ENCODE peak calls at places on chromosomes 12 and 14, in four cellular contexts. Q is effector memory CD4-positive, alpha-beta T cell; R is prostate gland; K is cardiac muscle cell. P is an unnamed sample.

GRCh38 chr12:89825591-89826449 is 117.2 kb upstream of the ATP2B1 start:
- DNase-seq in Q (no peak), K (peak; percentile 34), R (no peak), P (peak; percentile 49)

GRCh38 chr12:66003951-66004350 is 126.6 kb downstream of the LLPH start:
- DNase-seq in R (no peak), K (no peak), Q (no peak), P (no peak)

GRCh38 chr14:80621701-80622100 is 319.8 kb downstream of the CEP128 start:
- DNase-seq in R (no peak), K (peak; percentile 64), Q (no peak), P (peak; percentile 80)

GRCh38 chr12:3335078-3335487 is 155.9 kb upstream of the PRMT8 start:
- DNase-seq in R (no peak), Q (no peak), K (no peak), P (no peak)

GRCh38 chr12:130435331-130435730 is 97.6 kb downstream of the PIWIL1 start:
- DNase-seq in R (no peak), K (no peak), Q (no peak), P (no peak)

GRCh38 chr12:104751024-104751570 is 207.0 kb downstream of the SLC41A2 start:
- DNase-seq in K (no peak), R (no peak), Q (no peak), P (no peak)

GRCh38 chr12:88052686-88053085 is 23.5 kb upstream of the C12orf50 start:
- DNase-seq in K (peak; percentile 66), R (no peak), Q (no peak), P (peak; percentile 69)

GRCh38 chr12:105523164-105524057 is 192.9 kb downstream of the C12orf75 start:
- DNase-seq in Q (no peak), R (peak; percentile 9), K (peak; percentile 93), P (peak; percentile 93)

GRCh38 chr14:104954746-104955395 is 23.3 kb downstream of the AHNAK2 start:
- DNase-seq in Q (no peak), K (no peak), R (no peak), P (no peak)

GRCh38 chr12:63795032-63795687 is 15.5 kb downstream of the RXYLT1 start:
- DNase-seq in R (no peak), K (no peak), Q (no peak), P (no peak)

GRCh38 chr14:93548102-93548843 is 117.5 kb downstream of the UNC79 start:
- DNase-seq in Q (no peak), R (no peak), K (peak; percentile 0), P (no peak)

GRCh38 chr14:68211421-68211820 is 391.8 kb downstream of the RAD51B start:
- DNase-seq in K (no peak), R (no peak), Q (no peak), P (no peak)

GRCh38 chr14:72128629-72129028 is 196.4 kb downstream of the RGS6 start:
- DNase-seq in K (no peak), R (no peak), Q (no peak), P (no peak)

GRCh38 chr14:32038876-32039275 is 38.2 kb upstream of the ARHGAP5 start:
- DNase-seq in R (no peak), K (peak; percentile 15), Q (no peak), P (no peak)

GRCh38 chr12:52650520-52651081 is 1.4 kb downstream of the KRT2 start:
- DNase-seq in K (no peak), R (peak; percentile 81), Q (no peak), P (no peak)

GRCh38 chr14:21055473-21056117 is 2.0 kb upstream of the RNASE8 start:
- DNase-seq in K (no peak), R (no peak), Q (no peak), P (no peak)

GRCh38 chr12:52434096-52434733 is at the start of gene KRT75:
- DNase-seq in R (no peak), Q (no peak), K (no peak), P (no peak)

GRCh38 chr12:102067574-102068258 is 5.9 kb upstream of the WASHC3 start:
- DNase-seq in R (no peak), Q (no peak), K (no peak), P (no peak)

GRCh38 chr12:21190016-21190415 is 59.0 kb downstream of the SLCO1B1 start:
- DNase-seq in Q (no peak), K (no peak), R (no peak), P (no peak)

GRCh38 chr14:47186491-47186890 is 488.9 kb downstream of the MDGA2 start:
- DNase-seq in K (peak; percentile 12), Q (no peak), R (no peak), P (peak; percentile 40)

GRCh38 chr14:61128382-61129167 is 147.5 kb downstream of the SLC38A6 start:
- DNase-seq in R (no peak), Q (no peak), K (no peak), P (no peak)

GRCh38 chr12:109844983-109845841 is 12.0 kb upstream of the TRPV4 start:
- DNase-seq in R (peak; percentile 80), Q (peak; percentile 82), K (peak; percentile 85), P (peak; percentile 79)

GRCh38 chr12:7171854-7172253 is 17.6 kb upstream of the PEX5 start:
- DNase-seq in R (no peak), Q (no peak), K (no peak), P (no peak)

GRCh38 chr14:99181804-99182520 is 90.0 kb downstream of the BCL11B start:
- DNase-seq in K (no peak), Q (no peak), R (no peak), P (no peak)

GRCh38 chr14:104558231-104559042 is 21.1 kb upstream of the C14orf180 start:
- DNase-seq in Q (no peak), R (no peak), K (no peak), P (no peak)

GRCh38 chr14:90848944-90849731 is 32.9 kb upstream of the TTC7B start:
- DNase-seq in K (no peak), R (no peak), Q (no peak), P (no peak)

GRCh38 chr12:28374556-28374955 is 184.3 kb downstream of the CCDC91 start:
- DNase-seq in R (no peak), Q (no peak), K (peak; percentile 11), P (peak; percentile 33)

GRCh38 chr14:34173916-34174315 is 223.0 kb upstream of the EGLN3 start:
- DNase-seq in R (no peak), Q (no peak), K (no peak), P (no peak)

GRCh38 chr12:54019924-54020586 is 8.2 kb upstream of the HOXC6 start:
- DNase-seq in R (no peak), K (no peak), Q (no peak), P (no peak)
- H3K4me3 ChIP-seq in R (no peak overlapping the region), K (no peak overlapping the region), Q (no peak overlapping the region), P (no peak overlapping the region)

DNA sequence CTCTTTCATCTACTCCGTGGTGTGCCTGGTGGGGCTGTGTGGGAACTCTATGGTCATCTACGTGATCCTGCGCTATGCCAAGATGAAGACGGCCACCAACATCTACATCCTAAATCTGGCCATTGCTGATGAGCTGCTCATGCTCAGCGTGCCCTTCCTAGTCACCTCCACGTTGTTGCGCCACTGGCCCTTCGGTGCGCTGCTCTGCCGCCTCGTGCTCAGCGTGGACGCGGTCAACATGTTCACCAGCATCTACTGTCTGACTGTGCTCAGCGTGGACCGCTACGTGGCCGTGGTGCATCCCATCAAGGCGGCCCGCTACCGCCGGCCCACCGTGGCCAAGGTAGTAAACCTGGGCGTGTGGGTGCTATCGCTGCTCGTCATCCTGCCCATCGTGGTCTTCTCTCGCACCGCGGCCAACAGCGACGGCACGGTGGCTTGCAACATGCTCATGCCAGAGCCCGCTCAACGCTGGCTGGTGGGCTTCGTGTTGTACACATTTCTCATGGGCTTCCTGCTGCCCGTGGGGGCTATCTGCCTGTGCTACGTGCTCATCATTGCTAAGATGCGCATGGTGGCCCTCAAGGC is 2.0 kb downstream of the SSTR1 start:
- DNase-seq in K (peak; percentile 16), Q (no peak), R (no peak), P (peak; percentile 22)
- H3K4me3 ChIP-seq in K (peak overlapping the region; percentile 12), Q (no peak overlapping the region), R (peak overlapping the region; percentile 24), P (peak overlapping the region; percentile 63)

GRCh38 chr12:126963825-126964224 is 1303.1 kb upstream of the TMEM132C start:
- DNase-seq in R (no peak), K (no peak), Q (no peak), P (no peak)
- H3K4me3 ChIP-seq in R (no peak overlapping the region), K (no peak overlapping the region), Q (no peak overlapping the region), P (no peak overlapping the region)

GRCh38 chr12:112908548-112908947 is 1.8 kb downstream of the OAS1 start:
- DNase-seq in Q (no peak), R (no peak), K (no peak), P (no peak)
- H3K4me3 ChIP-seq in Q (peak overlapping the region; percentile 57), R (no peak overlapping the region), K (no peak overlapping the region), P (no peak overlapping the region)

GRCh38 chr12:12786371-12786715 is 884 bp downstream of the APOLD1 start:
- DNase-seq in Q (no peak), R (no peak), K (peak; percentile 70), P (no peak)
- H3K4me3 ChIP-seq in Q (peak overlapping the region; percentile 69), R (peak overlapping the region; percentile 57), K (peak overlapping the region; percentile 25), P (peak overlapping the region; percentile 56)

DNA sequence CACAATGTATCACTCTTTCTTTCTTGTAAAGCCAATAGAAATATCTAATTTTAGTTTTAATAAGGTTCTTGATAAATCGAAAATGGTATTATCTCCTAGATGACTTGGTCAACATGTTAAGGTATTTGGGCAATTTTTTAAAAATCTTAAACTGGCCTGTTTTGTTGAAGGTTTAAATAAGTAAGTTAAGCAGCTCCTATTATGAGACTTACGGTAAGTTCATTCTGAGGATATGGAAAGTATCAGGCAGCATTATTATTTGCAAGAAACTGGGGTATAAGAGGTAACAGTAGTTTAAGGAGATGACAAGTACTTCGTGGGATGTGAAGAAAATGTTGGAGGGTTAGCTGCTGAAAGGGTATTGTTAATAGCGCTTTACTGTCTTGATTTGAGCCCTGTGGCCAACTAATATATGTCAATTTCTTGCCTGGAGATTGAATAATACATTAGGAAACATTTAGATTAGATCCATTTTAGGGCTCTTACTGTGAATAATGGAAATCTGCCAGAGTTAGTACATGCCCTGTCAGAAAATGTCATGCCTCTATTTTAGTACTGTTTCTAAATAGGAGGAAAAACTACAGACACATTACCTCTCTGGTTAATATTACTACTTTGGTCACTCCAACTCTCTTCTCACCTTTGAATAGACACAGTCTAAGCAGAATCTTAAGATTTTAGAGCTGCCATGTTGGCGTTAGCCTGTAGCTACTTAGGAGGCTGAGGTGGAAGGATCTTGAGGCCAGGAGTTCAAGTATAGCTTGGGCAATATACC is 5.0 kb downstream of the STRAP start:
- DNase-seq in R (no peak), K (no peak), Q (no peak), P (no peak)
- H3K4me3 ChIP-seq in R (no peak overlapping the region), K (no peak overlapping the region), Q (no peak overlapping the region), P (no peak overlapping the region)

GRCh38 chr12:91717804-91718203 is 427.8 kb downstream of the BTG1 start:
- DNase-seq in K (no peak), Q (no peak), R (no peak), P (no peak)

GRCh38 chr12:91718326-91718725 is 427.3 kb downstream of the BTG1 start:
- DNase-seq in K (peak; percentile 7), R (no peak), Q (no peak), P (no peak)

DNA sequence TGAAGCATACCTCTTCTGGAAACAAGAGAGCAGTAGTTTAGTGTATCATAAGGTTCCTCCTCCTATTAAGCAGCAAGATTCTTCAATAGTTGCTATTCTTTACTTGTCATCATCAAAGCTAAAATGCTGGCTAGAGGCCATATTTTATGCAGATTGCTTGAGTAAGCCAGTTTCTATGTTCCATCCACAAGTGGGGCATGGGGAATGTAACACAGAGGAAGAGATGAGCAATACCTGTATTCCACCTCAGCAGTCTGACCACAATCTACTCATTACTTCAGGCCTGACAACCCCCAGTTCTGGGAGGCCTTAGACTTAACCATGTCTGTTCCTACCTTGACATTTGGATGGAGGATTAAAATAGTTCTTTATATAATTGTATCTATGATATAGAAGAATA is 423.6 kb downstream of the BTG1 start:
- DNase-seq in K (no peak), Q (no peak), R (no peak), P (no peak)
- H3K4me3 ChIP-seq in K (no peak overlapping the region), Q (no peak overlapping the region), R (no peak overlapping the region), P (no peak overlapping the region)

P was measured in fibroblast of pulmonary artery.